ENCODE peak calls at places on chromosomes 1 and 21, in eight cellular contexts. Q, F, I, D, N, C, J and G are unnamed samples.
A peak's percentile ranks its signal among the peaks of the same experiment; 100 is the strongest.

GRCh38 chr1:154812911-154813816 is 56.9 kb downstream of the KCNN3 start:
- DNase-seq in Q (peak; percentile 14), F (peak; percentile 63), I (no peak), D (peak; percentile 56), N (no peak), C (no peak), J (peak; percentile 24), G (peak; percentile 96)

GRCh38 chr1:244353572-244354091 is 98.1 kb downstream of the ADSS2 start:
- DNase-seq in Q (no peak), F (peak; percentile 30), I (peak; percentile 80), D (peak; percentile 22), N (no peak), C (peak; percentile 94), J (peak; percentile 86), G (no peak)

GRCh38 chr1:94690033-94690712 is 130.0 kb upstream of the SLC44A3 start:
- DNase-seq in Q (no peak), F (peak; percentile 52), I (no peak), D (no peak), N (no peak), C (peak; percentile 79), J (no peak), G (no peak)

GRCh38 chr1:111690306-111690617 is 48.9 kb downstream of the INKA2 start:
- DNase-seq in Q (no peak), F (peak; percentile 64), I (peak; percentile 29), D (no peak), N (peak; percentile 52), C (peak; percentile 93), J (no peak), G (peak; percentile 76)

GRCh38 chr1:3313579-3313955 is 140.9 kb upstream of the ARHGEF16 start:
- DNase-seq in Q (peak; percentile 40), F (peak; percentile 93), I (peak; percentile 59), D (peak; percentile 91), N (peak; percentile 97), C (peak; percentile 95), J (no peak), G (peak; percentile 81)

GRCh38 chr1:8962812-8963669 is 17.4 kb downstream of the CA6 start:
- DNase-seq in Q (no peak), F (no peak), I (peak; percentile 58), D (peak; percentile 20), N (peak; percentile 70), C (peak; percentile 28), J (peak; percentile 81), G (peak; percentile 62)

GRCh38 chr1:174258148-174258550 is 98.8 kb downstream of the RABGAP1L start:
- DNase-seq in Q (peak; percentile 29), F (no peak), I (peak; percentile 48), D (no peak), N (no peak), C (peak; percentile 58), J (peak; percentile 35), G (peak; percentile 66)

GRCh38 chr1:207313131-207313530 is 8.3 kb upstream of the CD55 start:
- DNase-seq in Q (no peak), F (no peak), I (no peak), D (no peak), N (no peak), C (no peak), J (no peak), G (no peak)

GRCh38 chr21:29726061-29726460 is 213.7 kb downstream of the GRIK1 start:
- DNase-seq in Q (no peak), F (no peak), I (no peak), D (no peak), N (no peak), C (no peak), J (no peak), G (no peak)

GRCh38 chr1:15153842-15154479 is 414 bp downstream of the TMEM51 start:
- DNase-seq in Q (peak; percentile 67), F (peak; percentile 47), I (peak; percentile 78), D (peak; percentile 70), N (peak; percentile 91), C (peak; percentile 59), J (peak; percentile 78), G (peak; percentile 80)

GRCh38 chr1:150563340-150564038 is 14.3 kb downstream of the ADAMTSL4 start:
- DNase-seq in Q (no peak), F (peak; percentile 52), I (peak; percentile 77), D (peak; percentile 75), N (peak; percentile 83), C (no peak), J (no peak), G (no peak)

GRCh38 chr1:18362150-18362549 is 118.6 kb upstream of the KLHDC7A start:
- DNase-seq in Q (no peak), F (no peak), I (no peak), D (no peak), N (peak; percentile 32), C (no peak), J (no peak), G (no peak)

GRCh38 chr1:18363436-18363835 is 117.3 kb upstream of the KLHDC7A start:
- DNase-seq in Q (no peak), F (no peak), I (no peak), D (no peak), N (peak; percentile 51), C (no peak), J (no peak), G (no peak)

GRCh38 chr1:18358600-18358999 is 122.1 kb upstream of the KLHDC7A start:
- DNase-seq in Q (no peak), F (no peak), I (no peak), D (no peak), N (no peak), C (no peak), J (no peak), G (no peak)

GRCh38 chr1:18357831-18358230 is 122.9 kb upstream of the KLHDC7A start:
- DNase-seq in Q (no peak), F (no peak), I (no peak), D (no peak), N (no peak), C (no peak), J (no peak), G (no peak)

GRCh38 chr1:18360251-18360650 is 120.5 kb upstream of the KLHDC7A start:
- DNase-seq in Q (no peak), F (no peak), I (no peak), D (no peak), N (peak; percentile 50), C (no peak), J (no peak), G (no peak)
- H3K27me3 ChIP-seq in Q (no peaks in the 10 kb centered on the region), F (no peaks in the 10 kb centered on the region), I (no peaks in the 10 kb centered on the region), D (peaks cover 93% of the 10 kb centered on the region), N (no peaks in the 10 kb centered on the region), C (no peaks in the 10 kb centered on the region), J (no peaks in the 10 kb centered on the region), G (peaks cover 3% of the 10 kb centered on the region)

DNA sequence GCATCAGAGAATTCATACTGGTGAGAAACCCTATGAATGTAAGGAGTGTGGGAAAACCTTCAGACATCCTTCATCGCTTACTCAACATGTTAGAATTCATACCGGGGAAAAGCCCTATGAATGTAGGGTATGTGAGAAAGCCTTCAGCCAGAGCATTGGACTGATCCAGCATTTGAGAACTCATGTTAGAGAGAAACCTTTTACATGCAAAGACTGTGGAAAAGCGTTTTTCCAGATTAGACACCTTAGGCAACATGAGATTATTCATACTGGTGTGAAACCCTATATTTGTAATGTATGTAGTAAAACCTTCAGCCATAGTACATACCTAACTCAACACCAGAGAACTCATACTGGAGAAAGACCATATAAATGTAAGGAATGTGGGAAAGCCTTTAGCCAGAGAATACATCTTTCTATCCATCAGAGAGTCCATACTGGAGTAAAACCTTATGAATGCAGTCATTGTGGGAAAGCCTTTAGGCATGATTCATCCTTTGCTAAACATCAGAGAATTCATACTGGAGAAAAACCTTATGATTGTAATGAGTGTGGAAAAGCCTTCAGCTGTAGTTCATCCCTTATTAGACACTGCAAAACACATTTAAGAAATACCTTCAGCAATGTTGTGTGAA is 12.8 kb downstream of the ZFP69B start:
- DNase-seq in Q (no peak), F (no peak), I (no peak), D (no peak), N (no peak), C (peak; percentile 16), J (no peak), G (no peak)
- H3K9me3 ChIP-seq in Q (peaks cover 100% of the 10 kb centered on the region), F (peaks cover 64% of the 10 kb centered on the region), I (peaks cover 7% of the 10 kb centered on the region), D (peaks cover 100% of the 10 kb centered on the region), N (peaks cover 14% of the 10 kb centered on the region), C (peaks cover 3% of the 10 kb centered on the region), J (peaks cover 37% of the 10 kb centered on the region), G (peaks cover 66% of the 10 kb centered on the region)

DNA sequence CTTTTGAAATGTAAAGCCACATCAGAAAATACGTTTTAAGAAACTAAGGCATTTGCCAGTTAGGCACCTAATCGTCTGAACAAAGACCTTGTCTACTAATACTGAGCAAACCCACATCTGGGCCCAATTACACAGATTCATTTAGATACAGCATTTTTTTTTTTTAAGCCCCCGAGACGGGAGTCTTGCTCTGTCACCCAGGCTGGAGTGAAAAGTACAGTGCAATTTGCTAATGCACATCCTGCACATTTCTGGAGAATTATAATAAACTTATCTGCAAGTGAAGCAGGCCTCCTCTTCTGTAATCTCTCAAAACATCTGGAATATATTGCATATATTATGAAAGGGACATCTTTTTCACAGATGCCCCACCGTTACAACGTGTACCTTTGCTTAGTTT is 3.3 kb downstream of the RSRP1 start:
- DNase-seq in Q (no peak), F (no peak), I (no peak), D (no peak), N (no peak), C (no peak), J (no peak), G (no peak)
- H3K4me1 ChIP-seq in Q (peaks cover 15% of the 10 kb centered on the region), F (peaks cover 19% of the 10 kb centered on the region), I (peaks cover 23% of the 10 kb centered on the region), D (peaks cover 90% of the 10 kb centered on the region), N (no peaks in the 10 kb centered on the region), C (peaks cover 12% of the 10 kb centered on the region), J (peaks cover 31% of the 10 kb centered on the region), G (peaks cover 6% of the 10 kb centered on the region)

GRCh38 chr1:44406761-44407429 is 1.8 kb downstream of the RNF220 start:
- DNase-seq in Q (peak; percentile 59), F (no peak), I (no peak), D (no peak), N (peak; percentile 74), C (no peak), J (no peak), G (no peak)

GRCh38 chr1:44407430-44408180 is 2.5 kb downstream of the RNF220 start:
- DNase-seq in Q (no peak), F (no peak), I (no peak), D (no peak), N (peak; percentile 75), C (no peak), J (no peak), G (no peak)

GRCh38 chr1:44409741-44410140 is 4.7 kb downstream of the RNF220 start:
- DNase-seq in Q (no peak), F (no peak), I (no peak), D (no peak), N (no peak), C (no peak), J (no peak), G (no peak)

GRCh38 chr1:44408181-44409018 is 3.3 kb downstream of the RNF220 start:
- DNase-seq in Q (peak; percentile 64), F (no peak), I (no peak), D (no peak), N (peak; percentile 69), C (peak; percentile 25), J (no peak), G (no peak)

DNA sequence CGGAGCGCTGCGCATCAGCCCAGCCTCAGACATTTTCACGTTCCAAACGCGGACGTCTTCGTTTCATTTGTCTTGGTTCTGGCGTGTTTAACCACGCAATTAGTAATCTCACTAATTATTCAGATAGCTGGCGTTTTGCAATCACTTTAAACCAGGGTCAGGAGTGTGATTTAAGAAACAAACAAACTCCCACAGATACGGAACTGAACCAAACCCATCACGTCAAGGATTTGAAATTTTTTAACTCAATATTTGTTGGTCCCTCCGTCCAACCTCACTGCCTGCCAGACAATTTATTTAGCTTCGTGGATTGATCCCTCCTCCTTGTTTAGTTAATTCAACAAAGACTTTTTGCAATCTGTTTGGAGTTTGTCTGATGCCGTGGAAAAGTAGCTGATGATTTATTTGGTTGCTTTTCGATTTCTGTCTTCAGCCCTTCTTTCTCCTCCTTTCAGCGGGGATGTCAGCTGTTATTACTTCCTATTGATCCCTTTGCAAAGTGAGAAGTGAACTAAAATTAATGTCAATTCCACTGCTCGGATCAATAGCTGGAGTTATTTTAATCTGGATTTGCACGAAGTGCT is 4.1 kb downstream of the RNF220 start:
- DNase-seq in Q (no peak), F (no peak), I (no peak), D (no peak), N (no peak), C (peak; percentile 21), J (no peak), G (no peak)
- H3K27me3 ChIP-seq in Q (peaks cover 72% of the 10 kb centered on the region), F (peaks cover 24% of the 10 kb centered on the region), I (peaks cover 83% of the 10 kb centered on the region), D (peaks cover 100% of the 10 kb centered on the region), N (peaks cover 3% of the 10 kb centered on the region), C (peaks cover 82% of the 10 kb centered on the region), J (peaks cover 69% of the 10 kb centered on the region), G (peaks cover 18% of the 10 kb centered on the region)